ENCODE peak calls at places on chromosomes 12 and 14, in six cellular contexts. Q is T-cell, P is germinal center, F is AG09319, Z is cardiac fibroblast, E is EL. B is an unnamed sample.

GRCh38 chr12:110426300-110426910 is 22.9 kb upstream of the ANAPC7 start:
- DNase-seq in Q (no peak), P (no peak), F (peak), Z (no peak), E (no peak), B (no peak)

GRCh38 chr12:118685983-118686607 is 295.2 kb upstream of the SRRM4 start:
- DNase-seq in Q (no peak), P (no peak), F (no peak), Z (no peak), E (no peak), B (no peak)

GRCh38 chr14:104638190-104638589 is 33.6 kb upstream of the TMEM179 start:
- DNase-seq in Q (no peak), P (no peak), F (no peak), Z (no peak), E (no peak), B (no peak)

GRCh38 chr12:1530592-1531159 is 63.7 kb downstream of the FBXL14 start:
- DNase-seq in Q (no peak), P (peak), F (no peak), Z (no peak), E (no peak), B (no peak)

GRCh38 chr12:58950739-58951100 is 30.4 kb upstream of the LRIG3 start:
- DNase-seq in Q (no peak), P (no peak), F (no peak), Z (no peak), E (no peak), B (no peak)

GRCh38 chr14:42617005-42617404 is 1010.3 kb downstream of the LRFN5 start:
- DNase-seq in Q (no peak), P (no peak), F (no peak), Z (no peak), E (no peak), B (no peak)

GRCh38 chr14:68111733-68112270 is 292.2 kb downstream of the RAD51B start:
- DNase-seq in Q (no peak), P (no peak), F (no peak), Z (no peak), E (no peak), B (no peak)

GRCh38 chr12:58540480-58541299 is 379.6 kb downstream of the LRIG3 start:
- DNase-seq in Q (no peak), P (no peak), F (peak), Z (peak), E (peak), B (peak)

GRCh38 chr12:64729909-64730584 is 29.2 kb downstream of the GNS start:
- DNase-seq in Q (no peak), P (peak), F (no peak), Z (no peak), E (no peak), B (no peak)

GRCh38 chr14:91835920-91836843 is 31.2 kb downstream of the TC2N start:
- DNase-seq in Q (peak), P (peak), F (no peak), Z (peak), E (no peak), B (no peak)

B was measured in brain microvascular endothelial cell.